ENCODE peak calls at places on chromosome 12, in six cellular contexts. Q is activated naive CD4-positive, alpha-beta T cell treated with Interleukin-2 at 50 U/mL for 16 hours; F is pons; N is effector memory CD4-positive, alpha-beta T cell; M is NAMALWA; V is cardiac muscle cell. R is an unnamed sample.

GRCh38 chr12:77343291-77343690 is 277.9 kb upstream of the E2F7 start:
- DNase-seq in F (no peak), Q (no peak), M (no peak), N (no peak), V (peak; percentile 25), R (no peak)

GRCh38 chr12:32535260-32535999 is 136.1 kb downstream of the FGD4 start:
- DNase-seq in Q (no peak), V (peak; percentile 70), F (peak; percentile 95), N (no peak), M (peak; percentile 87), R (peak; percentile 15)

GRCh38 chr12:94832780-94833760 is 170.4 kb downstream of the NDUFA12 start:
- DNase-seq in F (peak; percentile 79), Q (no peak), M (no peak), V (peak; percentile 29), N (no peak), R (no peak)

GRCh38 chr12:12887471-12887870 is 3.9 kb upstream of the GPRC5A start:
- DNase-seq in N (no peak), Q (no peak), F (no peak), M (no peak), V (no peak), R (no peak)

GRCh38 chr12:52568111-52568510 is 5.5 kb downstream of the KRT74 start:
- DNase-seq in Q (no peak), F (peak; percentile 15), M (no peak), N (no peak), V (no peak), R (no peak)

GRCh38 chr12:19841451-19841850 is 402.2 kb downstream of the AEBP2 start:
- DNase-seq in N (no peak), Q (no peak), V (peak; percentile 36), M (no peak), F (no peak), R (no peak)

GRCh38 chr12:26327975-26328635 is 132.7 kb downstream of the SSPN start:
- DNase-seq in M (peak; percentile 63), N (no peak), V (no peak), Q (no peak), F (peak; percentile 79), R (no peak)

GRCh38 chr12:52082026-52082667 is 2.6 kb downstream of the SMIM41 start:
- DNase-seq in N (no peak), Q (no peak), V (peak; percentile 52), F (no peak), M (no peak), R (no peak)

GRCh38 chr12:104738371-104738710 is 219.7 kb downstream of the SLC41A2 start:
- DNase-seq in N (no peak), F (no peak), V (no peak), M (no peak), Q (no peak), R (no peak)

R was measured in erythroblast.